ENCODE peak calls at places on chromosomes 1 and 21, in seven cellular contexts. H, B, J, Q, A, L and D are unnamed samples.

GRCh38 chr1:180981596-180982387 is 40.9 kb downstream of the STX6 start:
- DNase-seq in A (peak; percentile 47), L (no peak), Q (no peak), B (no peak), H (no peak), J (no peak), D (no peak)

GRCh38 chr1:29083318-29084195 is 40.1 kb downstream of the TMEM200B start:
- DNase-seq in Q (no peak), B (peak; percentile 39), L (peak; percentile 50), A (no peak), H (no peak), J (no peak), D (no peak)

GRCh38 chr1:197268012-197268411 is at the start of gene CRB1:
- DNase-seq in H (no peak), Q (no peak), A (no peak), L (peak; percentile 27), J (no peak), B (no peak), D (no peak)

GRCh38 chr21:42398414-42399030 is 2.7 kb upstream of the TMPRSS3 start:
- DNase-seq in A (no peak), L (no peak), H (no peak), B (no peak), J (no peak), Q (no peak), D (no peak)

GRCh38 chr1:235417101-235417697 is 50.0 kb downstream of the TBCE start:
- DNase-seq in J (peak; percentile 60), Q (peak; percentile 19), A (peak; percentile 34), B (peak; percentile 70), L (peak; percentile 75), H (no peak), D (peak; percentile 64)

GRCh38 chr1:111369177-111369576 is 58.4 kb downstream of the OVGP1 start:
- DNase-seq in B (no peak), L (no peak), A (no peak), J (no peak), H (no peak), Q (no peak), D (no peak)

GRCh38 chr1:81802601-81803422 is 2.1 kb downstream of the ADGRL2 start:
- DNase-seq in J (no peak), A (no peak), L (peak; percentile 77), H (no peak), Q (no peak), B (no peak), D (no peak)

GRCh38 chr1:22850681-22851080 is 122.0 kb downstream of the LACTBL1 start:
- DNase-seq in A (no peak), H (no peak), L (peak; percentile 67), J (no peak), Q (no peak), B (no peak), D (no peak)

GRCh38 chr1:89821322-89822108 is 683 bp downstream of the LRRC8D start:
- DNase-seq in Q (no peak), J (peak; percentile 62), B (peak; percentile 81), A (no peak), H (no peak), L (peak; percentile 85), D (peak; percentile 51)

GRCh38 chr1:73839922-73840321 is 358.1 kb downstream of the LRRIQ3 start:
- DNase-seq in H (no peak), L (no peak), J (peak; percentile 1), A (no peak), Q (no peak), B (peak; percentile 13), D (no peak)

GRCh38 chr1:112296908-112297307 is 99.1 kb upstream of the CTTNBP2NL start:
- DNase-seq in J (no peak), B (no peak), A (no peak), H (no peak), L (no peak), Q (no peak), D (no peak)

GRCh38 chr1:70220015-70220414 is 1.2 kb upstream of the SRSF11 start:
- DNase-seq in H (no peak), A (no peak), J (no peak), B (peak; percentile 47), Q (no peak), L (no peak), D (no peak)

GRCh38 chr1:154352581-154353459 is 27.5 kb downstream of the ATP8B2 start:
- DNase-seq in J (no peak), B (peak; percentile 87), L (peak; percentile 63), A (no peak), H (no peak), Q (no peak), D (peak; percentile 59)

GRCh38 chr1:147515046-147515869 is 26.0 kb upstream of the BCL9 start:
- DNase-seq in A (no peak), Q (no peak), J (peak; percentile 87), B (no peak), L (no peak), H (peak; percentile 62), D (peak; percentile 70)

GRCh38 chr1:201399352-201400126 is 415 bp upstream of the LAD1 start:
- DNase-seq in L (no peak), Q (peak; percentile 13), H (peak; percentile 40), A (no peak), B (no peak), J (peak; percentile 57), D (peak; percentile 53)

GRCh38 chr1:203652718-203653461 is 26.3 kb downstream of the ATP2B4 start:
- DNase-seq in A (peak; percentile 49), H (no peak), J (no peak), B (no peak), Q (no peak), L (no peak), D (no peak)

GRCh38 chr1:149942207-149942606 is 5.5 kb upstream of the MTMR11 start:
- DNase-seq in Q (no peak), L (peak; percentile 82), H (no peak), A (no peak), B (peak; percentile 72), J (peak; percentile 56), D (no peak)

GRCh38 chr1:43799656-43800629 is 92.6 kb downstream of the ST3GAL3 start:
- DNase-seq in H (no peak), J (no peak), Q (no peak), L (no peak), A (no peak), B (peak; percentile 12), D (no peak)

GRCh38 chr1:246836169-246836568 is 95.6 kb downstream of the AHCTF1 start:
- DNase-seq in J (no peak), B (no peak), Q (no peak), A (no peak), L (peak; percentile 31), H (no peak), D (no peak)

GRCh38 chr1:12745992-12746323 is at the start of gene CFAP107:
- DNase-seq in B (no peak), Q (no peak), H (no peak), A (no peak), J (no peak), L (no peak), D (no peak)

GRCh38 chr1:153099646-153100045 is 5.3 kb upstream of the SPRR2E start:
- DNase-seq in Q (no peak), B (no peak), L (no peak), H (peak; percentile 47), J (no peak), A (no peak), D (no peak)
- TF ChIP-seq JUND in Q (no peak), B (no peak), L (no peak), H (peak; percentile 53), J (no peak), A (no peak), D (no peak)

DNA sequence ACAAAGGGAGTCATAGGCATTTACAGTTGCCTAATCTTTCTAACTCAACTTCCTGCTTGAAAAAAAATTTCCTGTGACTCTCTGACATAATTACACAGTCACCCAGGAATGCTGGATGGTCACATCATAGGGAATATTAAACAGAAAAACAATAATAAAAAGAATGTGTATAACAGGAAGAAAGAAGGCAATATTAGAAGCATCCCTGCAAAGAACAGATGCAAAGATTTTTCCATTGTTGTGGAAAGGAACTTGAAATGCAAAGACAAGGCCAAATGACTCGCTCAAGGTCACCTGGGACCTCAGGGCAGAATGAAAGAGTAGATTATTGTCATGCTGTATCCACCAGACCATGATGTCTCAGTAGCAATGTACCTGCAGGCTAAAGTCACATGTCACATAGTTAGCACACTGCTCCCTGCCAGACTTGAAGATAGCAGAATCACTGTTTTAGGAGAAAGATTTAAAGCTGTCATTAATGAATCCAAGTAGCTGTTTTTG is 184.3 kb downstream of the CYYR1 start:
- DNase-seq in L (peak; percentile 13), A (no peak), J (no peak), Q (no peak), B (no peak), H (no peak), D (no peak)
- TF ChIP-seq JUND in L (no peak), A (no peak), J (no peak), Q (no peak), B (no peak), H (no peak), D (peak; percentile 77)

GRCh38 chr21:37364722-37365121 is 1.9 kb upstream of the DYRK1A start:
- DNase-seq in Q (no peak), J (no peak), B (peak; percentile 54), A (no peak), L (no peak), H (no peak), D (no peak)

GRCh38 chr21:37363936-37364335 is 2.6 kb upstream of the DYRK1A start:
- DNase-seq in A (no peak), B (no peak), Q (no peak), J (no peak), H (no peak), L (no peak), D (no peak)

GRCh38 chr21:37367301-37367757 is 756 bp downstream of the DYRK1A start:
- DNase-seq in B (no peak), L (peak; percentile 66), J (no peak), H (no peak), A (no peak), Q (no peak), D (no peak)

GRCh38 chr21:37366488-37367300 is at the start of gene DYRK1A:
- DNase-seq in B (peak; percentile 100), A (peak; percentile 93), L (peak; percentile 97), H (peak; percentile 97), Q (peak; percentile 99), J (peak; percentile 99), D (peak; percentile 98)

DNA sequence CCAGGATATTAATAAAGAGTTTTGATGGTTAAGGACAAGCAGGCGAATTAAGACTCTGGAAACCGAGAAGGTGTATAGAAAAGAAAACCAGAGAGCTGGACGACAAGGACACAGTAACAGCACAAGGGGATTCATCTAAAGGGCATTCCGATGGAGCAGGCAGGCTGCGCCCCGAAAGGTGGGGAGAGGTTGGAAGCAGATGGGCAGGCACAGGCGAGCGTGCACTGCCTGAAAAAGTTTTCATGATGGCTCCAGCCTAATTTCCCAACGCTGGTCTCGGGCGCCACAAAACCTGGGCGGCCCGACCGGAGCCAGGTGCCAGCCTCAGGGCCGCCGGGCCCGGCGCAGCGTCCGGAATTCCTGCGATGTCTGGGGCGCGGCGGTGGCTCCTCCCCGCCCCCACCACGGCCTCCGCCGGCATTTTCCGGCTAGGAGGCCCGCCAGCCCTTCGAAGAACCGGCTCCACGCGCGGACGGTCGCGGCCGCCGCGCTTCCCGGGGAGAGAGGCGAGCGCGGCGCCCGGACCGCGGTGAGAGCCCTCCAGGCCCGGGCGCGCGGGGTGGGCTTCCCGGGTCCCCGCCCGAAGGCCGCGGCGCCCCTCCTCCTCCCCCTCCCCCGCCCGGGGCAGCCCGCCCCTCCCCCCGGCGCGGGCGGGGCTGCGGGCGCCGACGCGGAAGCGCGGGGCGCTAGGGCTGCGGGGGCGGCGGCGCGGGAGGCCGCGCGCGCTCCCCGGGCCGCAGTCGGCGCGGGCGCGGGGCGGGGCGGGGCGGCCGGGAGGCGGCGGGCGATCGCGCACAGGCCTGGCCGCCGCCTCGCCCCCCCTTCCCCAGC is 701 bp upstream of the DYRK1A start:
- DNase-seq in Q (no peak), H (no peak), A (no peak), B (peak; percentile 81), J (peak; percentile 63), L (no peak), D (peak; percentile 51)
- TF ChIP-seq JUND in Q (no peak), H (no peak), A (no peak), B (no peak), J (no peak), L (no peak), D (no peak)

GRCh38 chr1:104378414-104378813 is 628.7 kb downstream of the AMY1C start:
- DNase-seq in Q (no peak), B (no peak), A (no peak), J (no peak), H (no peak), L (no peak), D (no peak)
- TF ChIP-seq JUND in Q (no peak), B (no peak), A (no peak), J (no peak), H (no peak), L (no peak), D (no peak)